ENCODE peak calls at places on chromosome 3, in six cellular contexts. N is fibroblast of lung, M is neural progenitor cell, L is GM23248, D is hepatocyte, V is DND-41. Z is an unnamed sample.
A peak's percentile ranks its signal among the peaks of the same experiment; 100 is the strongest.

GRCh38 chr3:138578141-138578540 is 15.9 kb downstream of the CEP70 start:
- DNase-seq in D (no peak), V (peak; percentile 66), L (no peak), N (no peak), M (no peak), Z (peak; percentile 77)

GRCh38 chr3:138180375-138181029 is 5.8 kb upstream of the DBR1 start:
- DNase-seq in M (peak; percentile 23), N (peak; percentile 27), V (peak; percentile 31), L (peak; percentile 44), D (peak; percentile 60), Z (peak; percentile 49)

GRCh38 chr3:136142592-136142991 is 53.5 kb downstream of the MSL2 start:
- DNase-seq in D (peak; percentile 55), L (peak; percentile 93), V (no peak), M (no peak), N (peak; percentile 93), Z (no peak)

GRCh38 chr3:14253022-14253761 is 74.6 kb downstream of the LSM3 start:
- DNase-seq in D (peak; percentile 64), L (peak; percentile 79), V (no peak), N (peak; percentile 84), M (no peak), Z (no peak)

GRCh38 chr3:115401298-115401697 is 222.0 kb upstream of the GAP43 start:
- DNase-seq in D (peak; percentile 23), M (no peak), V (no peak), L (peak; percentile 91), N (peak; percentile 96), Z (no peak)

GRCh38 chr3:99534951-99535704 is 103.3 kb upstream of the COL8A1 start:
- DNase-seq in M (no peak), L (peak; percentile 65), V (no peak), N (peak; percentile 82), D (peak; percentile 21), Z (no peak)

GRCh38 chr3:46972396-46972795 is 4.1 kb downstream of the CCDC12 start:
- DNase-seq in D (no peak), M (no peak), L (no peak), N (no peak), V (no peak), Z (no peak)

GRCh38 chr3:46284981-46285683 is 42.9 kb downstream of the CCR3 start:
- DNase-seq in L (no peak), N (peak; percentile 2), M (no peak), V (no peak), D (no peak), Z (peak; percentile 94)

GRCh38 chr3:16136042-16136441 is 38.4 kb upstream of the GALNT15 start:
- DNase-seq in V (no peak), D (no peak), N (peak; percentile 88), L (peak; percentile 80), M (no peak), Z (no peak)

GRCh38 chr3:137988152-137988551 is 21.8 kb upstream of the CLDN18 start:
- DNase-seq in M (no peak), N (no peak), L (no peak), D (peak; percentile 72), V (no peak), Z (peak; percentile 87)

GRCh38 chr3:195040773-195041520 is 230.0 kb downstream of the XXYLT1 start:
- DNase-seq in N (no peak), V (peak; percentile 32), M (no peak), L (no peak), D (no peak), Z (no peak)

GRCh38 chr3:9399746-9400145 is 2.3 kb downstream of the SETD5 start:
- DNase-seq in L (peak; percentile 98), M (peak; percentile 92), V (peak; percentile 59), D (peak; percentile 92), N (peak; percentile 93), Z (peak; percentile 23)

GRCh38 chr3:115638991-115639390 is 15.7 kb downstream of the GAP43 start:
- DNase-seq in N (no peak), M (no peak), L (no peak), D (no peak), V (no peak), Z (no peak)

GRCh38 chr3:13879946-13880810 is at the start of gene WNT7A:
- DNase-seq in D (peak; percentile 78), N (no peak), V (no peak), L (peak; percentile 46), M (peak; percentile 82), Z (no peak)

GRCh38 chr3:107297597-107297996 is 79.6 kb upstream of the CCDC54 start:
- DNase-seq in N (no peak), M (peak; percentile 72), L (no peak), D (no peak), V (no peak), Z (no peak)

GRCh38 chr3:72008226-72008996 is 223.5 kb upstream of the PROK2 start:
- DNase-seq in N (peak; percentile 32), L (peak; percentile 91), V (no peak), M (no peak), D (no peak), Z (no peak)

GRCh38 chr3:142981108-142981507 is 17.6 kb upstream of the PAQR9 start:
- DNase-seq in L (no peak), M (peak; percentile 33), N (no peak), D (no peak), V (no peak), Z (no peak)

GRCh38 chr3:1594940-1595339 is 502.1 kb downstream of the CNTN6 start:
- DNase-seq in D (no peak), L (no peak), N (no peak), M (no peak), V (no peak), Z (peak; percentile 54)

GRCh38 chr3:131454501-131454900 is 48.3 kb downstream of the MRPL3 start:
- DNase-seq in L (peak; percentile 76), N (peak; percentile 64), V (no peak), M (no peak), D (no peak), Z (no peak)

DNA sequence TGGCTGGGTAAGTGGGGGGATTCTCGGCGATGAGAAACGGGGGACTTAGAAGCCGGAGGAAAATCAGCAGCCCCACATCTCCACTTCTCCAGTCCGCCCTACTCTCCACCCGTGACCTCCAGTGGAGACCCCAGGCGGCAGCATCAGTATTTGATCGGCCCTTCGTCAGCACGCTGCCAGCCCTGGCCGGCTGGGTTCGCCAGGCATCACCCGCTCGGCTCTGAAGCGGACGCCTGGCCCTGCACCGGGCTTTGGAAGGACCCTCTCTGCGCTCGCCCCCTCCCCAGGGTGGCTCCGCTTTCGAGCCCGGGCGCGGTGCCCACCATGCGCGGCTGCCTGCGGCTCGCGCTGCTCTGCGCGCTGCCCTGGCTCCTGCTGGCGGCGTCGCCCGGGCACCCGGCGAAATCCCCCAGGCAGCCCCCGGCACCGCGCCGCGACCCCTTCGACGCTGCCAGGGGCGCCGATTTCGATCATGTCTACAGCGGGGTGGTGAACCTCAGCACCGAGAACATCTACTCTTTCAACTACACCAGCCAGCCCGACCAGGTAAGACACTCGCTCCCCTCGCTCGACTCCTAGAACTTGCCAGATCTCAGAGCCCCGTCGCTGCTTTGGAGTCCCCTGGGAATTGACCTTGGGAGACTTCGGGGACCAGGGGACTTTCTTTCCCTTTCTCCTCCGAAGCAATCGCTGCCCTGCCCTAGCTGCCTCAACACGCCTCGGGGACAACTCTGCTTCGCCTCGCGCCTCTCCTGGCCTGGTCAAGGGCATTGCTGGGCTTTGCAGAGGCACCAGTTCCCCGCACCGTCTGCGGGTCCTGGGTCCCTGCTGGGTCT is 561 bp downstream of the SIDT1 start:
- DNase-seq in L (peak; percentile 38), D (peak; percentile 33), M (peak; percentile 67), V (peak; percentile 45), N (peak; percentile 6), Z (peak; percentile 31)
- TF ChIP-seq EZH2 in L (peak; percentile 10), D (peak; percentile 23), M (peak; percentile 83), V (no peak), N (peak; percentile 53), Z (no peak)

GRCh38 chr3:101836907-101837598 is 12.3 kb upstream of the NFKBIZ start:
- DNase-seq in M (no peak), L (peak; percentile 60), D (no peak), V (no peak), N (peak; percentile 81), Z (no peak)

GRCh38 chr3:101833446-101833974 is 15.8 kb upstream of the NFKBIZ start:
- DNase-seq in N (no peak), V (no peak), D (no peak), L (no peak), M (no peak), Z (peak; percentile 39)

GRCh38 chr3:101840066-101840465 is 9.2 kb upstream of the NFKBIZ start:
- DNase-seq in L (no peak), D (no peak), N (no peak), M (no peak), V (no peak), Z (no peak)

GRCh38 chr3:101835676-101836075 is 13.6 kb upstream of the NFKBIZ start:
- DNase-seq in N (no peak), V (no peak), L (no peak), M (no peak), D (no peak), Z (no peak)

GRCh38 chr3:101836160-101836559 is 13.2 kb upstream of the NFKBIZ start:
- DNase-seq in L (no peak), N (no peak), V (no peak), M (no peak), D (no peak), Z (no peak)
- TF ChIP-seq EZH2 in L (no peak), N (no peak), V (no peak), M (no peak), D (no peak), Z (no peak)

GRCh38 chr3:186002884-186003472 is 65.2 kb upstream of the TRA2B start:
- DNase-seq in V (peak; percentile 10), N (peak; percentile 42), D (no peak), M (peak; percentile 47), L (peak; percentile 32), Z (peak; percentile 62)
- TF ChIP-seq EZH2 in V (no peak), N (no peak), D (no peak), M (no peak), L (no peak), Z (no peak)

DNA sequence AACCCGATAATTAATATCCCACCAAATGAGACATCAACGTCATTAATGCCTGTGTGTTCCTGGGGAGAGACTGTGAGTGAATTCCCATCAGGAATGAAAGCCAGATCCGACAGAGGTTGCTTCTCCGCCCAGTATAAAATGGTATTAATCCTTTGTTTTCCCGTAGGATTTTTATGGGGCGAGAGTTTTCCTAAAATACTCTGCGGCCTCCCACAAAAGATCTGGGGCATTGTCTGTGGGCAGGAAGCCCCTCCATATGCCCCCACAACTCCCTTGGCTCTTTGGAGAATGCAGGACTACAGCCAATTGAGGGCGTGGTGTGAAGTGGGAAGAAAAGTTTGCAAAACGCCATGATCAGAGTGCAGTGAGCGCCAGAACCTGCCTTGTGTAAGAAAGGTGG is 26.7 kb downstream of the ZIC4 start:
- DNase-seq in D (no peak), N (no peak), V (no peak), M (no peak), L (no peak), Z (no peak)
- TF ChIP-seq EZH2 in D (no peak), N (peak; percentile 48), V (no peak), M (peak; percentile 13), L (no peak), Z (no peak)